ENCODE peak calls at places on chromosomes 6 and 20, in six cellular contexts. One of them, this sample, is unnamed.

GRCh38 chr6:151974061-151974617 is 166.7 kb downstream of the ESR1 start:
- DNase-seq in NCI-H460: no peak
- DNase-seq in NCI-H1417: no peak
- DNase-seq in posterior cingulate gyrus: no peak
- DNase-seq in amygdala: no peak
- DNase-seq in OCI-LY7: no peak
- DNase-seq in this sample: no peak

GRCh38 chr6:147677647-147678046 is 169.2 kb downstream of the SAMD5 start:
- DNase-seq in NCI-H460: no peak
- DNase-seq in NCI-H1417: no peak
- DNase-seq in posterior cingulate gyrus: no peak
- DNase-seq in amygdala: no peak
- DNase-seq in OCI-LY7: no peak
- DNase-seq in this sample: no peak

GRCh38 chr6:157194110-157194509 is 129.2 kb downstream of the TMEM242 start:
- DNase-seq in NCI-H460: no peak
- DNase-seq in NCI-H1417: peak
- DNase-seq in posterior cingulate gyrus: no peak
- DNase-seq in amygdala: no peak
- DNase-seq in OCI-LY7: no peak
- DNase-seq in this sample: no peak

GRCh38 chr6:133512410-133513016 is 271.4 kb downstream of the EYA4 start:
- DNase-seq in NCI-H460: peak
- DNase-seq in NCI-H1417: peak
- DNase-seq in posterior cingulate gyrus: peak
- DNase-seq in amygdala: no peak
- DNase-seq in OCI-LY7: peak
- DNase-seq in this sample: no peak

GRCh38 chr6:11650297-11650696 is 112.7 kb downstream of the TMEM170B start:
- DNase-seq in NCI-H460: no peak
- DNase-seq in NCI-H1417: peak
- DNase-seq in posterior cingulate gyrus: no peak
- DNase-seq in amygdala: no peak
- DNase-seq in OCI-LY7: no peak
- DNase-seq in this sample: no peak

GRCh38 chr20:39249798-39250197 is 287.7 kb downstream of the DHX35 start:
- DNase-seq in NCI-H460: no peak
- DNase-seq in NCI-H1417: peak
- DNase-seq in posterior cingulate gyrus: no peak
- DNase-seq in amygdala: no peak
- DNase-seq in OCI-LY7: no peak
- DNase-seq in this sample: no peak

GRCh38 chr6:356828-357251 is 34.7 kb upstream of the IRF4 start:
- DNase-seq in NCI-H460: no peak
- DNase-seq in NCI-H1417: no peak
- DNase-seq in posterior cingulate gyrus: no peak
- DNase-seq in amygdala: no peak
- DNase-seq in OCI-LY7: peak
- DNase-seq in this sample: no peak

GRCh38 chr6:80437186-80437585 is 330.7 kb downstream of the BCKDHB start:
- DNase-seq in NCI-H460: no peak
- DNase-seq in NCI-H1417: no peak
- DNase-seq in posterior cingulate gyrus: no peak
- DNase-seq in amygdala: no peak
- DNase-seq in OCI-LY7: no peak
- DNase-seq in this sample: no peak

GRCh38 chr20:36030143-36030542 is 61.8 kb downstream of the CNBD2 start:
- DNase-seq in NCI-H460: no peak
- DNase-seq in NCI-H1417: no peak
- DNase-seq in posterior cingulate gyrus: no peak
- DNase-seq in amygdala: no peak
- DNase-seq in OCI-LY7: no peak
- DNase-seq in this sample: no peak

GRCh38 chr20:4171538-4172116 is 156.3 kb upstream of the RNF24 start:
- DNase-seq in NCI-H460: no peak
- DNase-seq in NCI-H1417: peak
- DNase-seq in posterior cingulate gyrus: no peak
- DNase-seq in amygdala: no peak
- DNase-seq in OCI-LY7: no peak
- DNase-seq in this sample: no peak

GRCh38 chr20:22617160-22617559 is 32.8 kb upstream of the FOXA2 start:
- DNase-seq in NCI-H460: no peak
- DNase-seq in NCI-H1417: no peak
- DNase-seq in posterior cingulate gyrus: no peak
- DNase-seq in amygdala: no peak
- DNase-seq in OCI-LY7: no peak
- DNase-seq in this sample: no peak

GRCh38 chr20:17749979-17750721 is 50.4 kb downstream of the BANF2 start:
- DNase-seq in NCI-H460: no peak
- DNase-seq in NCI-H1417: no peak
- DNase-seq in posterior cingulate gyrus: no peak
- DNase-seq in amygdala: no peak
- DNase-seq in OCI-LY7: no peak
- DNase-seq in this sample: no peak

GRCh38 chr20:48773837-48774418 is 53.9 kb downstream of the PREX1 start:
- DNase-seq in NCI-H460: no peak
- DNase-seq in NCI-H1417: no peak
- DNase-seq in posterior cingulate gyrus: no peak
- DNase-seq in amygdala: no peak
- DNase-seq in OCI-LY7: no peak
- DNase-seq in this sample: no peak

GRCh38 chr6:30887901-30888300 is 3.6 kb downstream of the DDR1 start:
- DNase-seq in NCI-H460: no peak
- DNase-seq in NCI-H1417: no peak
- DNase-seq in posterior cingulate gyrus: no peak
- DNase-seq in amygdala: no peak
- DNase-seq in OCI-LY7: no peak
- DNase-seq in this sample: no peak

GRCh38 chr6:17932362-17932852 is 55.0 kb downstream of the KIF13A start:
- DNase-seq in NCI-H460: peak
- DNase-seq in NCI-H1417: no peak
- DNase-seq in posterior cingulate gyrus: no peak
- DNase-seq in amygdala: no peak
- DNase-seq in OCI-LY7: no peak
- DNase-seq in this sample: peak

GRCh38 chr20:25223179-25223661 is 24.7 kb upstream of the PYGB start:
- DNase-seq in NCI-H460: peak
- DNase-seq in NCI-H1417: no peak
- DNase-seq in posterior cingulate gyrus: no peak
- DNase-seq in amygdala: no peak
- DNase-seq in OCI-LY7: peak
- DNase-seq in this sample: no peak

GRCh38 chr6:159075506-159076100 is 30.8 kb upstream of the TAGAP start:
- DNase-seq in NCI-H460: no peak
- DNase-seq in NCI-H1417: no peak
- DNase-seq in posterior cingulate gyrus: no peak
- DNase-seq in amygdala: no peak
- DNase-seq in OCI-LY7: no peak
- DNase-seq in this sample: no peak

GRCh38 chr6:1286972-1287600 is 24.8 kb upstream of the FOXQ1 start:
- DNase-seq in NCI-H460: peak
- DNase-seq in NCI-H1417: no peak
- DNase-seq in posterior cingulate gyrus: no peak
- DNase-seq in amygdala: no peak
- DNase-seq in OCI-LY7: no peak
- DNase-seq in this sample: no peak

GRCh38 chr6:41345901-41346300 is 10.5 kb downstream of the NCR2 start:
- DNase-seq in NCI-H460: no peak
- DNase-seq in NCI-H1417: no peak
- DNase-seq in posterior cingulate gyrus: no peak
- DNase-seq in amygdala: no peak
- DNase-seq in OCI-LY7: no peak
- DNase-seq in this sample: no peak

GRCh38 chr6:144335315-144335861 is 50.3 kb downstream of the UTRN start:
- DNase-seq in NCI-H460: no peak
- DNase-seq in NCI-H1417: peak
- DNase-seq in posterior cingulate gyrus: no peak
- DNase-seq in amygdala: no peak
- DNase-seq in OCI-LY7: peak
- DNase-seq in this sample: no peak

GRCh38 chr20:62887147-62887859 is 25.7 kb upstream of the TCFL5 start:
- DNase-seq in NCI-H460: no peak
- DNase-seq in NCI-H1417: peak
- DNase-seq in posterior cingulate gyrus: no peak
- DNase-seq in amygdala: no peak
- DNase-seq in OCI-LY7: no peak
- DNase-seq in this sample: no peak

GRCh38 chr6:14542670-14543366 is 425.2 kb downstream of the CD83 start:
- DNase-seq in NCI-H460: no peak
- DNase-seq in NCI-H1417: peak
- DNase-seq in posterior cingulate gyrus: no peak
- DNase-seq in amygdala: no peak
- DNase-seq in OCI-LY7: peak
- DNase-seq in this sample: no peak

GRCh38 chr6:38012573-38012972 is 193.0 kb downstream of the ZFAND3 start:
- DNase-seq in NCI-H460: peak
- DNase-seq in NCI-H1417: no peak
- DNase-seq in posterior cingulate gyrus: no peak
- DNase-seq in amygdala: no peak
- DNase-seq in OCI-LY7: peak
- DNase-seq in this sample: no peak

GRCh38 chr6:4620284-4621228 is 155.6 kb upstream of the CDYL start:
- DNase-seq in NCI-H460: no peak
- DNase-seq in NCI-H1417: no peak
- DNase-seq in posterior cingulate gyrus: no peak
- DNase-seq in amygdala: no peak
- DNase-seq in OCI-LY7: no peak
- DNase-seq in this sample: no peak

GRCh38 chr6:15871211-15871770 is 208.5 kb upstream of the DTNBP1 start:
- DNase-seq in NCI-H460: no peak
- DNase-seq in NCI-H1417: no peak
- DNase-seq in posterior cingulate gyrus: no peak
- DNase-seq in amygdala: no peak
- DNase-seq in OCI-LY7: no peak
- DNase-seq in this sample: no peak

GRCh38 chr6:71460933-71461332 is 172.3 kb downstream of the OGFRL1 start:
- DNase-seq in NCI-H460: no peak
- DNase-seq in NCI-H1417: no peak
- DNase-seq in posterior cingulate gyrus: no peak
- DNase-seq in amygdala: no peak
- DNase-seq in OCI-LY7: no peak
- DNase-seq in this sample: no peak

GRCh38 chr6:25171301-25171700 is 107.9 kb upstream of the CARMIL1 start:
- DNase-seq in NCI-H460: no peak
- DNase-seq in NCI-H1417: no peak
- DNase-seq in posterior cingulate gyrus: no peak
- DNase-seq in amygdala: no peak
- DNase-seq in OCI-LY7: no peak
- DNase-seq in this sample: no peak

GRCh38 chr6:150924808-150925654 is 59.5 kb downstream of the MTHFD1L start:
- DNase-seq in NCI-H460: no peak
- DNase-seq in NCI-H1417: no peak
- DNase-seq in posterior cingulate gyrus: no peak
- DNase-seq in amygdala: no peak
- DNase-seq in OCI-LY7: no peak
- DNase-seq in this sample: no peak

GRCh38 chr20:4151991-4152695 is 136.8 kb upstream of the RNF24 start:
- DNase-seq in NCI-H460: no peak
- DNase-seq in NCI-H1417: no peak
- DNase-seq in posterior cingulate gyrus: no peak
- DNase-seq in amygdala: no peak
- DNase-seq in OCI-LY7: no peak
- DNase-seq in this sample: no peak

GRCh38 chr6:169850746-169851145 is 99.3 kb downstream of the ERMARD start:
- DNase-seq in NCI-H460: no peak
- DNase-seq in NCI-H1417: no peak
- DNase-seq in posterior cingulate gyrus: peak
- DNase-seq in amygdala: no peak
- DNase-seq in OCI-LY7: no peak
- DNase-seq in this sample: no peak

GRCh38 chr6:159313023-159313422 is 143.8 kb downstream of the FNDC1 start:
- DNase-seq in NCI-H460: no peak
- DNase-seq in NCI-H1417: no peak
- DNase-seq in posterior cingulate gyrus: no peak
- DNase-seq in amygdala: no peak
- DNase-seq in OCI-LY7: no peak
- DNase-seq in this sample: no peak

GRCh38 chr6:3423439-3424184 is 33.2 kb downstream of the SLC22A23 start:
- DNase-seq in NCI-H460: no peak
- DNase-seq in NCI-H1417: no peak
- DNase-seq in posterior cingulate gyrus: no peak
- DNase-seq in amygdala: no peak
- DNase-seq in OCI-LY7: no peak
- DNase-seq in this sample: no peak

GRCh38 chr20:57619053-57619831 is 984 bp downstream of the ZBP1 start:
- DNase-seq in NCI-H460: no peak
- DNase-seq in NCI-H1417: no peak
- DNase-seq in posterior cingulate gyrus: no peak
- DNase-seq in amygdala: no peak
- DNase-seq in OCI-LY7: peak
- DNase-seq in this sample: no peak

GRCh38 chr6:43006251-43006650 is 7.5 kb downstream of the MEA1 start:
- DNase-seq in NCI-H460: no peak
- DNase-seq in NCI-H1417: no peak
- DNase-seq in posterior cingulate gyrus: no peak
- DNase-seq in amygdala: no peak
- DNase-seq in OCI-LY7: no peak
- DNase-seq in this sample: no peak

GRCh38 chr6:43943781-43944250 is 173.8 kb downstream of the VEGFA start:
- DNase-seq in NCI-H460: no peak
- DNase-seq in NCI-H1417: no peak
- DNase-seq in posterior cingulate gyrus: peak
- DNase-seq in amygdala: no peak
- DNase-seq in OCI-LY7: no peak
- DNase-seq in this sample: no peak

GRCh38 chr6:7691675-7692452 is 34.0 kb upstream of the BMP6 start:
- DNase-seq in NCI-H460: peak
- DNase-seq in NCI-H1417: no peak
- DNase-seq in posterior cingulate gyrus: no peak
- DNase-seq in amygdala: no peak
- DNase-seq in OCI-LY7: no peak
- DNase-seq in this sample: no peak

GRCh38 chr6:27312146-27312949 is at the start of gene POM121L2:
- DNase-seq in NCI-H460: no peak
- DNase-seq in NCI-H1417: peak
- DNase-seq in posterior cingulate gyrus: peak
- DNase-seq in amygdala: no peak
- DNase-seq in OCI-LY7: peak
- DNase-seq in this sample: no peak

GRCh38 chr6:34953084-34954025 is 64.3 kb downstream of the ANKS1A start:
- DNase-seq in NCI-H460: peak
- DNase-seq in NCI-H1417: peak
- DNase-seq in posterior cingulate gyrus: no peak
- DNase-seq in amygdala: no peak
- DNase-seq in OCI-LY7: no peak
- DNase-seq in this sample: no peak

GRCh38 chr20:34967421-34967820 is 11.8 kb downstream of the MYH7B start:
- DNase-seq in NCI-H460: no peak
- DNase-seq in NCI-H1417: no peak
- DNase-seq in posterior cingulate gyrus: no peak
- DNase-seq in amygdala: no peak
- DNase-seq in OCI-LY7: no peak
- DNase-seq in this sample: no peak

GRCh38 chr6:76984572-76984971 is 478.7 kb downstream of the HTR1B start:
- DNase-seq in NCI-H460: no peak
- DNase-seq in NCI-H1417: no peak
- DNase-seq in posterior cingulate gyrus: no peak
- DNase-seq in amygdala: no peak
- DNase-seq in OCI-LY7: no peak
- DNase-seq in this sample: no peak